ENCODE peak calls at places on chromosomes 4 and X, in five cellular contexts. F is Kasumi-1, C is GM04503, M is OCI-LY7, X is activated gamma-delta T cell treated with Interleukin-2 at 50 U/mL for 16 hours. J is an unnamed sample.

GRCh38 chr4:121594796-121595526 is 101.8 kb downstream of the ANXA5 start:
- DNase-seq in M (no peak), C (peak; percentile 24), F (no peak), X (no peak), J (no peak)

GRCh38 chr4:824461-825062 is 1.4 kb downstream of the CPLX1 start:
- DNase-seq in F (no peak), M (no peak), X (no peak), C (no peak), J (no peak)

GRCh38 chrX:104288269-104288668 is 33.5 kb upstream of the ESX1 start:
- DNase-seq in F (no peak), C (no peak), X (no peak), M (no peak), J (no peak)

GRCh38 chr4:128512161-128512560 is 224.5 kb upstream of the PGRMC2 start:
- DNase-seq in C (no peak), X (no peak), F (no peak), M (no peak), J (no peak)

GRCh38 chrX:117429511-117429910 is 687.1 kb downstream of the KLHL13 start:
- DNase-seq in F (no peak), C (no peak), X (no peak), M (no peak), J (no peak)

GRCh38 chr4:144734522-144734921 is 88.6 kb downstream of the HHIP start:
- DNase-seq in X (no peak), M (no peak), C (peak; percentile 15), F (no peak), J (no peak)

GRCh38 chrX:53831662-53832635 is 145.4 kb upstream of the HUWE1 start:
- DNase-seq in M (peak; percentile 50), C (no peak), X (peak; percentile 23), F (peak; percentile 48), J (peak; percentile 29)

GRCh38 chrX:72046447-72046846 is 85.3 kb downstream of the RTL5 start:
- DNase-seq in F (peak; percentile 19), M (no peak), X (no peak), C (no peak), J (peak; percentile 37)

GRCh38 chr4:148852092-148852699 is 410.0 kb upstream of the NR3C2 start:
- DNase-seq in X (no peak), F (no peak), M (no peak), C (no peak), J (no peak)